ENCODE peak calls at places on chromosomes 6 and 20, in six cellular contexts. O, A, S, N, P and Z are unnamed samples. For H3K4me1 and H3K9me3, the result is how much of the 10 kb centered on the place peaks cover.

GRCh38 chr6:111207141-111207858 is 120.0 kb downstream of the SLC16A10 start:
- DNase-seq in P (peak), S (no peak), N (no peak), O (peak), A (peak), Z (no peak)

GRCh38 chr6:34391023-34391485 is 1.4 kb downstream of the NUDT3 start:
- DNase-seq in P (peak), S (peak), A (peak), O (peak), N (no peak), Z (peak)

GRCh38 chr20:35276408-35276807 is 1.5 kb downstream of the MMP24OS start:
- DNase-seq in O (no peak), P (no peak), A (no peak), N (no peak), S (no peak), Z (no peak)

GRCh38 chr6:87444362-87444761 is 28.4 kb upstream of the SLC35A1 start:
- DNase-seq in P (no peak), S (no peak), A (no peak), N (peak), O (no peak), Z (no peak)

GRCh38 chr6:9745476-9745875 is 669.4 kb downstream of the TFAP2A start:
- DNase-seq in O (peak), S (no peak), A (peak), P (no peak), N (no peak), Z (no peak)

GRCh38 chr20:49187330-49188100 is 619 bp downstream of the STAU1 start:
- DNase-seq in S (no peak), P (peak), N (peak), A (peak), O (no peak), Z (peak)

GRCh38 chr6:36679043-36679821 is 718 bp downstream of the CDKN1A start:
- DNase-seq in A (peak), N (no peak), O (peak), P (peak), S (no peak), Z (peak)

GRCh38 chr6:87026961-87027360 is 67.9 kb downstream of the CGA start:
- DNase-seq in S (no peak), A (no peak), P (no peak), O (no peak), N (no peak), Z (no peak)

GRCh38 chr6:28758046-28758817 is 165.6 kb downstream of the TRIM27 start:
- DNase-seq in O (peak), A (peak), N (peak), S (peak), P (peak), Z (no peak)

GRCh38 chr6:11769816-11770545 is 8.6 kb downstream of the ADTRP start:
- DNase-seq in O (no peak), P (no peak), N (peak), A (no peak), S (no peak), Z (no peak)

GRCh38 chr6:111565316-111566221 is 40.1 kb downstream of the TRAF3IP2 start:
- DNase-seq in O (no peak), S (no peak), P (peak), A (no peak), N (peak), Z (no peak)

GRCh38 chr6:53831956-53832660 is 37.3 kb downstream of the LRRC1 start:
- DNase-seq in P (no peak), O (no peak), N (no peak), A (no peak), S (no peak), Z (no peak)

GRCh38 chr6:141956046-141956761 is 176.5 kb upstream of the GJE1 start:
- DNase-seq in A (peak), P (peak), N (no peak), S (no peak), O (peak), Z (no peak)
- H3K27ac ChIP-seq in A (no peak), P (no peak), N (no peak), S (no peak), O (no peak), Z (no peak)

GRCh38 chr20:33783256-33783655 is 27.9 kb upstream of the CHMP4B start:
- DNase-seq in P (no peak), N (no peak), A (no peak), O (no peak), S (no peak), Z (no peak)
- H3K4me1 ChIP-seq in P (under half), N (under half), A (under half), O (under half), S (under half), Z (under half)

DNA sequence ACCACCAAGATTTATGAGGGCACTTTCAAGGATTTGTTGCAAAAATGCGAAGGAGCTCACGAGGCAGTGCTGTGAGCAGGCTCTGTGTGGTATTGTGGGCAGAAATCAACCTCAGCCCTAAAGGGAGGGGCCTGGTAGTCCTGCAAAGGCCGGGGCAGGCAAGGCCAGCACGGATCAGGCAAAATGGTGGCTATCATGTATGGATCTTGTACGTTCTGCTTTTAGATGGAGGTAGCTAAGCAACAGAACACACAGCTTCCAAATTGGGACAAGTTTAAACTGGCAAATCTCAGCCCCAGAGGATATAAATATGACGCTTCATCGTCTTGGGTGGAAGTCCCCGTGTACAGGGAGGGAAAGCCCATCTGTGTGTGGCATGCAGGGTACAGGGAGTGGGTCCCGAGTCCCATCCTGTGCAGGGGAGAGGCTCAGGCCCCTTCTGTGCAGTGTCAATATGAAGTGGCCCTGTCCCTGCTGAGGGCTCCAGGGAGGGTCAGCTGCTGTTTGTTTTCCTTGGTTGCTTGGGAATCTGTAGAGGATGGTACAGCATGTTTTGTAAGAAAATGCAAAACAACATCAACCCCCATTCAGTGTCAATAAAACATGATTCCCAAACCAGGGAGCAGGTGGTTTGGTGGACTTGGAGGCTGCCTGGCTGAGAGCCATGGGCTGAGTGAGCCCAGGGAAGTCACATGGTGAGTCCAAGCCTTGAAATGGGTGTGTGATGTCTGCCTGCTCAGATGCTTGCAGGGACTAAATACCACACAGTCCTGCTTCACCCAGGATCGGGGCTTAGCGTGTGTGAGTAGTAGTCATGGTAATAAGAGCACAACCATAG is 113.0 kb downstream of the SYCP2 start:
- DNase-seq in N (peak), S (no peak), A (no peak), P (no peak), O (no peak), Z (peak)
- H3K9me3 ChIP-seq in N (under half), S (under half), A (under half), P (under half), O (under half), Z (under half)

DNA sequence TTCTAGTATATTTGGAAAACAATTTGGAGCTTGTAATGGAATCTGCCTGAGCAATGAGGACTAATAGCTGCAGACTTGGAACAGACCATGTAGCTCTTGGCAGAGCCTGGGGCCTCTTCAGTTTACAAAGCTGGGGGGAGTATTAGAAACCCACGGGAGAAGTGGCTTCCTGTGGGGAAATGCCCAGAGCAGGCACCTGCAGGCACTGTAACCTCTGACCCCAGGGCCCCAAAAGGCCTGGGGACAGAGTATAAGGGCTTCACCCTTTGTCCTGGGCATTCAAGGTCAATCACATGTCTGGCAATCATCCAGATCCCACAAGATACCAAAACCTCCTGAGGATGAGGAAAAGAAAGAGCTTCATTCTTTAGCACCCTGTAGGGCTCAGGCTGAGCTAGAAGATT is 19.4 kb downstream of the PKIG start:
- DNase-seq in S (no peak), P (peak), N (no peak), O (peak), A (peak), Z (no peak)
- H3K27ac ChIP-seq in S (peak), P (peak), N (no peak), O (peak), A (peak), Z (peak)

GRCh38 chr20:7851031-7851490 is 89.2 kb downstream of the HAO1 start:
- DNase-seq in P (no peak), S (no peak), O (peak), N (no peak), A (peak), Z (no peak)
- H3K4me1 ChIP-seq in P (under half), S (under half), O (under half), N (under half), A (under half), Z (under half)

GRCh38 chr20:46721476-46721875 is 12.0 kb downstream of the SLC2A10 start:
- DNase-seq in P (no peak), S (no peak), O (no peak), N (no peak), A (no peak), Z (no peak)

GRCh38 chr20:46724343-46724959 is 15.0 kb downstream of the SLC2A10 start:
- DNase-seq in N (no peak), O (no peak), P (no peak), A (no peak), S (no peak), Z (no peak)

GRCh38 chr20:46722450-46722849 is 13.0 kb downstream of the SLC2A10 start:
- DNase-seq in A (no peak), N (no peak), S (no peak), O (no peak), P (no peak), Z (no peak)

GRCh38 chr20:46720776-46721425 is 11.5 kb downstream of the SLC2A10 start:
- DNase-seq in N (no peak), P (no peak), S (no peak), A (no peak), O (peak), Z (no peak)

DNA sequence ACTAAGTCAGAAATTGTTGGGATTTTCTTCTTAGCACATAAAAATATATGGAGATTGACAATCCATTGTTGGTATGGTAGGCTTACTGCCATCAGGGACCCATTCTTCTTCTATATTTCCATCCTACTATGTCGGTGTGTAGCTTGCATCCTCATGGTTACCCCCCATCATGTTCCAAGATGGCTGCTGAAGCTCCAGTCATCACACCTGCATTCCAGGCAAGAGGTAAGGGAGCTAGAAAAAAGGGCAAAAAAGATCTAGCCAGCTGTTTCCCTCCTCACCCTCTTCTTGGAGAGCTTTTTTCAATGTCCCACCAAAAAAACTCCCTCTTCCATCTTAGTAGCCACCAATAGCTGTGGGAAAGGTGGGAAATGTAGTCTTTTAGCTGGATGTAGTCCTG is 13.6 kb downstream of the SLC2A10 start:
- DNase-seq in S (no peak), N (no peak), A (no peak), O (no peak), P (no peak), Z (no peak)
- H3K9me3 ChIP-seq in S (under half), N (under half), A (under half), O (under half), P (under half), Z (under half)